ENCODE peak calls at places on chromosome 10, in six cellular contexts. O, X, W, M, Z and B are unnamed samples.

GRCh38 chr10:99593312-99593711 is 26.9 kb downstream of the SLC25A28 start:
- DNase-seq in X (no peak), M (no peak), W (no peak), O (no peak), Z (no peak), B (no peak)

GRCh38 chr10:77907900-77908717 is 18.4 kb downstream of the DLG5 start:
- DNase-seq in Z (peak; percentile 75), M (no peak), O (no peak), W (no peak), X (peak; percentile 73), B (no peak)

GRCh38 chr10:27223964-27224363 is 16.6 kb downstream of the ACBD5 start:
- DNase-seq in X (no peak), O (no peak), M (no peak), Z (peak; percentile 77), W (peak; percentile 79), B (no peak)

GRCh38 chr10:22246680-22247391 is 29.0 kb upstream of the EBLN1 start:
- DNase-seq in M (no peak), W (no peak), O (no peak), Z (no peak), X (no peak), B (no peak)

GRCh38 chr10:51932530-51932929 is 233.1 kb upstream of the CSTF2T start:
- DNase-seq in W (no peak), Z (no peak), X (no peak), M (no peak), O (no peak), B (no peak)

GRCh38 chr10:96512524-96512991 is 1.2 kb downstream of the TLL2 start:
- DNase-seq in Z (peak; percentile 81), W (no peak), M (no peak), O (no peak), X (no peak), B (peak; percentile 79)

GRCh38 chr10:28845009-28845682 is 167.8 kb downstream of the BAMBI start:
- DNase-seq in W (no peak), Z (no peak), X (no peak), M (no peak), O (no peak), B (no peak)

GRCh38 chr10:115945696-115946445 is 327.1 kb downstream of the GFRA1 start:
- DNase-seq in W (no peak), O (no peak), M (no peak), X (no peak), Z (no peak), B (no peak)

GRCh38 chr10:28810062-28810870 is 132.9 kb downstream of the BAMBI start:
- DNase-seq in X (peak; percentile 33), M (no peak), Z (peak; percentile 59), O (no peak), W (no peak), B (no peak)

GRCh38 chr10:78288716-78289115 is 255.1 kb downstream of the RPS24 start:
- DNase-seq in X (no peak), W (peak; percentile 31), M (no peak), O (no peak), Z (no peak), B (no peak)

GRCh38 chr10:11869211-11869610 is 46.1 kb downstream of the PROSER2 start:
- DNase-seq in M (no peak), Z (peak; percentile 63), O (no peak), X (no peak), W (no peak), B (no peak)

GRCh38 chr10:68925489-68925888 is 24.4 kb downstream of the DDX50 start:
- DNase-seq in M (no peak), O (no peak), Z (no peak), W (no peak), X (no peak), B (no peak)

GRCh38 chr10:79356104-79356503 is 8.8 kb downstream of the PPIF start:
- DNase-seq in X (no peak), M (no peak), O (no peak), Z (no peak), W (peak; percentile 69), B (no peak)

GRCh38 chr10:68625316-68625921 is 65.3 kb downstream of the TET1 start:
- DNase-seq in Z (no peak), X (no peak), M (no peak), O (no peak), W (no peak), B (no peak)

GRCh38 chr10:14254368-14254767 is 76.4 kb downstream of the FRMD4A start:
- DNase-seq in O (no peak), X (no peak), M (peak; percentile 80), W (no peak), Z (no peak), B (no peak)

GRCh38 chr10:124521429-124521871 is 59.8 kb downstream of the LHPP start:
- DNase-seq in O (no peak), W (peak; percentile 72), M (no peak), Z (no peak), X (no peak), B (no peak)

GRCh38 chr10:63703113-63703670 is 182.0 kb downstream of the REEP3 start:
- DNase-seq in W (no peak), Z (peak; percentile 15), O (no peak), M (no peak), X (no peak), B (no peak)

GRCh38 chr10:46052791-46053375 is 6.8 kb upstream of the MSMB start:
- DNase-seq in X (no peak), M (no peak), Z (no peak), W (no peak), O (no peak), B (no peak)

GRCh38 chr10:49435225-49435624 is 39.3 kb upstream of the DRGX start:
- DNase-seq in X (no peak), W (no peak), O (no peak), Z (peak; percentile 16), M (no peak), B (no peak)

GRCh38 chr10:29039659-29040309 is 249.1 kb upstream of the LYZL1 start:
- DNase-seq in M (no peak), Z (no peak), W (no peak), O (no peak), X (no peak), B (no peak)

GRCh38 chr10:70539471-70539870 is 60.9 kb downstream of the PALD1 start:
- DNase-seq in O (no peak), M (no peak), Z (no peak), X (no peak), W (no peak), B (no peak)

GRCh38 chr10:535051-535450 is 154.4 kb downstream of the DIP2C start:
- DNase-seq in X (no peak), O (no peak), M (no peak), W (peak; percentile 40), Z (no peak), B (no peak)

GRCh38 chr10:77846718-77847311 is 79.7 kb downstream of the DLG5 start:
- DNase-seq in M (peak; percentile 81), X (peak; percentile 86), W (peak; percentile 89), Z (peak; percentile 89), O (peak; percentile 74), B (no peak)

DNA sequence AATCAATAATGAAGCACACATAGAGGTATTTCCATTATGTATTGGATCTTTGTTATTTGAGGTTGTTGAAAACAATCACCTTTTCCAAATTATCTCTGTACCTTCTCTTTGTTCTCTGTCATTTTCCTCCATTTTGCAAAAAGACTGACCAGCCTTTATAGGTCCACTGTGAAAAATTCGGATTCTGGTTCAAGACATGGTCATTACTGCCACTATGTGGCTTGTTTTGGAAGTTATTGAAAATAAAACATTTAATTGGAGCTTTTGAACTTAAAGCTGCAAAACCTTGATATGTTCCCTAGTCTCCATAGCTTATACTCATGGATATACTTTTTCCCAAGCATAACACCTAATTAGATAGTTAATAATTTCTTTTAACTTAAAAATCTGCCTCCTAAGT is 1094.4 kb downstream of the NRG3 start:
- DNase-seq in M (no peak), Z (peak; percentile 36), X (no peak), W (no peak), O (no peak), B (no peak)
- TF ChIP-seq POLR2AphosphoS5 in M (no peak), Z (no peak), X (no peak), W (no peak), O (no peak), B (no peak)

GRCh38 chr10:100886099-100886498 is 26.7 kb upstream of the SLF2 start:
- DNase-seq in M (no peak), O (no peak), Z (no peak), X (no peak), W (no peak), B (no peak)
- TF ChIP-seq POLR2AphosphoS5 in M (no peak), O (no peak), Z (no peak), X (no peak), W (no peak), B (no peak)

DNA sequence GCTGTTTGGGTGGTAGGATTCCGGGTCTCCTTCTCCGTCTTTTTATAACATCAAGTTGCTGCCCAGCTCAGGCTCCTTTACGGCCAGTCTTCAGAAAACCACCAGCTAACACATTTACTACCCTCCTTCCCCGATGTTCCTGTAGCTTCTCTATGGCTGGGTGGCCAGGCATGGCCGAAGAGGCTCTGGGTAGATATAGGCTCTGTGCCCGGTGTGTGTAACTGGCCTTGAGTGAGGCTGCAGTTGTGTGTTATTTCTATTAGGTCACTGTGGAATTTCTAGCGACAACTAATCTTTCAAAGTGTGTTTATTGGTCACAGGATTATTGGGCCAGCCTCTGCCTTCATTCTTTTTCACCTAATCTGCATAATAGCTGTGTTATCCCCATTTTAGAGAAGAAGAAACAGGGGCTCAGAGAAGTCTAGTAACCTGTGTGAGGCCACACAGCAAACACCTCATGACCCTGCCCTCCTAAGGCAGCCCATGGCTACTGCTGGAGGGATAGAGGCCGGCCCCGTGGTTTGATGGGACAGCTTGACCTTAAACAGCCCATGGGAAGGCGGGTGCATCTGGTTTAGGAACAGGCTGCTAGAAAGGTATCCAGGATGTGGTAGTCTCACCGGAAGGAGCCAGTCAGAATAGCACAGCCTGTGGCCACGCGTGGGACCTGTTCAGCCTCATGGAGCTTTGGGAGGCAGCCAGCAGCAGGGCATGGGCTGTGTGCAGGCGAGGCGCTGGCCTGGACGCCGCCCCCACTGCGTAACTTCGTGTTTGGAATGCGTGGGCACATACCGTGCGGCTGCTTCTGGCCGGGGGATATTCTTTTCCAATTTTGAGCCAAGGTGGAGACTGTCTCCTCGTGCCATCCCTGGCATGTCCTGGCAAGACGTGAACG is 29.7 kb downstream of the HTRA1 start:
- DNase-seq in Z (peak; percentile 15), M (peak; percentile 66), O (peak; percentile 92), W (no peak), X (no peak), B (no peak)
- TF ChIP-seq POLR2AphosphoS5 in Z (no peak), M (peak; percentile 53), O (peak; percentile 39), W (peak; percentile 57), X (no peak), B (no peak)

DNA sequence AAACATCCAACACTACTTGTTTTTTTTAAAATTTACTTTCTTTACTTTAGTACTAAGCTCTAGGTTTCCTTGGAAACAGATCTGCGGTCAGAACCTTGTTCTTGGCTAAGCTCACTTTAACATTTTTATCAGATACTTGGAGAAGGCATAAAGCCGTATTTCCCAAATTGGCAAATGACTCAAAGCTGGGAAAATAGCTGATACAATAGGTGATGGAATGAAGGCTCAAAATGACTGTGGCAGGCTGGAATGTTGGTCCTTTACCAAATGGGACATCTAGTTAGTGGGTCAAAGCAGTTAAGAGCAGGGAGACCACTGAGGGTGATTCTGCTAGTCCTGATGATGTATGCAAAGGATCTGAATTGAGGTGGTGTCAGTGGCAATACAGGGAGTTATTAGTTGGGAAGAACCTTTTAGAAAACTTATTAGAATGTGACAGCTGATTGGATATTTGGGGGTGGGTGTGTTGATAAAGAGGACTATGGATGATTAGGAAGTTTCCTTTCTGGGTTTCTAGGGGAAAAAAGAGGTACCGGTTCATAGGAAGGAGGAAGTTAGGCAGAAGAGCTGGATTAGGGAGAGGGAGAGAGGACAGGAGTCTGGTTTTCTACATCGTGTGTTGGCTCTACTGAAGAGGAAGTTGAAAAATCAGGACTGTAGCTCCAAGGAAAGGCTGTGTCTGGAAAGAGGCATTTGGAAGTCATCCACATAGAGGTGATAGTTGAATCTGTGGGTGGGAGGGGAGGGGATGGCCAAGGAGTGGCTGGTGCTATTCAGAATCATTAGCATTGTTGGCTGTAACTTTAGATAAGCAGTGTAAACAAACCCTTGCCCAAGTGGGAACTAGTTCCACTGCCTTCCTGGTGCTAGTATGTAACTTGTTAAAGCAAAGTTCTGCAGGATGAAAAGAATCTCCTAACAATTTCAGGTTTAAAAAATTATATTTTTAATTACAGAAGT is 13.1 kb downstream of the PLCE1 start:
- DNase-seq in X (no peak), Z (no peak), W (no peak), M (no peak), O (peak; percentile 28), B (no peak)
- TF ChIP-seq POLR2AphosphoS5 in X (no peak), Z (no peak), W (no peak), M (no peak), O (no peak), B (no peak)